ENCODE peak calls at places on chromosomes 2 and 18, in four cellular contexts. K, Y, D and W are unnamed samples.

GRCh38 chr2:41928593-41928992 is 119.2 kb upstream of the PKDCC start:
- DNase-seq in K (no peak), Y (no peak), D (no peak), W (no peak)

GRCh38 chr18:51196811-51197660 is 445 bp downstream of the MEX3C start:
- DNase-seq in K (peak; percentile 39), Y (no peak), D (no peak), W (peak; percentile 6)

GRCh38 chr2:145752091-145752806 is 1232.3 kb upstream of the ZEB2 start:
- DNase-seq in K (peak; percentile 38), Y (peak; percentile 93), D (no peak), W (peak; percentile 61)

GRCh38 chr2:28623582-28624405 is 127.8 kb upstream of the PPP1CB start:
- DNase-seq in K (no peak), Y (no peak), D (no peak), W (no peak)

GRCh38 chr2:6667326-6667725 is 198.4 kb downstream of the CMPK2 start:
- DNase-seq in K (no peak), Y (no peak), D (no peak), W (no peak)

GRCh38 chr2:88038263-88039105 is 17.1 kb downstream of the KRCC1 start:
- DNase-seq in K (no peak), Y (peak; percentile 74), D (no peak), W (no peak)

GRCh38 chr2:21165350-21165749 is 41.6 kb downstream of the TDRD15 start:
- DNase-seq in K (no peak), Y (peak; percentile 42), D (no peak), W (no peak)

GRCh38 chr2:157747695-157748370 is 119.2 kb upstream of the ACVR1C start:
- DNase-seq in K (no peak), Y (no peak), D (peak; percentile 28), W (no peak)

GRCh38 chr2:152706477-152707020 is 10.7 kb downstream of the PRPF40A start:
- DNase-seq in K (no peak), Y (no peak), D (no peak), W (no peak)

GRCh38 chr2:97926936-97927335 is 68.8 kb downstream of the TMEM131 start:
- DNase-seq in K (no peak), Y (no peak), D (no peak), W (no peak)

GRCh38 chr2:224774735-224775134 is 58.6 kb upstream of the CCDC195 start:
- DNase-seq in K (no peak), Y (no peak), D (no peak), W (no peak)

GRCh38 chr18:79582978-79583377 is 96.6 kb upstream of the CTDP1 start:
- DNase-seq in K (no peak), Y (no peak), D (no peak), W (no peak)

GRCh38 chr18:37805773-37806380 is 240.3 kb upstream of the CELF4 start:
- DNase-seq in K (no peak), Y (no peak), D (no peak), W (no peak)

GRCh38 chr2:27830616-27831120 is 59.1 kb downstream of the MRPL33 start:
- DNase-seq in K (no peak), Y (no peak), D (no peak), W (no peak)

GRCh38 chr18:33603434-33603833 is 25.4 kb downstream of the ASXL3 start:
- DNase-seq in K (no peak), Y (no peak), D (no peak), W (no peak)

GRCh38 chr2:215360596-215360995 is 48.7 kb downstream of the ATIC start:
- DNase-seq in K (no peak), Y (no peak), D (no peak), W (no peak)

GRCh38 chr2:70903171-70903570 is 32.5 kb upstream of the ATP6V1B1 start:
- DNase-seq in K (no peak), Y (no peak), D (no peak), W (no peak)

GRCh38 chr2:225165052-225165451 is 122.8 kb upstream of the DOCK10 start:
- DNase-seq in K (no peak), Y (no peak), D (no peak), W (no peak)

GRCh38 chr2:69214898-69215297 is 172.1 kb downstream of the GFPT1 start:
- DNase-seq in K (no peak), Y (peak; percentile 46), D (no peak), W (no peak)

GRCh38 chr2:105329197-105329554 is 359 bp downstream of the TGFBRAP1 start:
- DNase-seq in K (no peak), Y (peak; percentile 22), D (no peak), W (no peak)
- TF ChIP-seq SP1 in K (no peak), Y (no peak), D (no peak), W (no peak)

GRCh38 chr2:86038291-86039081 is 67.2 kb downstream of the POLR1A start:
- DNase-seq in K (no peak), Y (no peak), D (no peak), W (no peak)

GRCh38 chr2:86037795-86038192 is 67.9 kb downstream of the POLR1A start:
- DNase-seq in K (no peak), Y (no peak), D (no peak), W (no peak)

GRCh38 chr2:86037141-86037794 is 68.4 kb downstream of the POLR1A start:
- DNase-seq in K (no peak), Y (no peak), D (no peak), W (no peak)

GRCh38 chr2:86039963-86040655 is 65.6 kb downstream of the POLR1A start:
- DNase-seq in K (no peak), Y (no peak), D (no peak), W (no peak)

DNA sequence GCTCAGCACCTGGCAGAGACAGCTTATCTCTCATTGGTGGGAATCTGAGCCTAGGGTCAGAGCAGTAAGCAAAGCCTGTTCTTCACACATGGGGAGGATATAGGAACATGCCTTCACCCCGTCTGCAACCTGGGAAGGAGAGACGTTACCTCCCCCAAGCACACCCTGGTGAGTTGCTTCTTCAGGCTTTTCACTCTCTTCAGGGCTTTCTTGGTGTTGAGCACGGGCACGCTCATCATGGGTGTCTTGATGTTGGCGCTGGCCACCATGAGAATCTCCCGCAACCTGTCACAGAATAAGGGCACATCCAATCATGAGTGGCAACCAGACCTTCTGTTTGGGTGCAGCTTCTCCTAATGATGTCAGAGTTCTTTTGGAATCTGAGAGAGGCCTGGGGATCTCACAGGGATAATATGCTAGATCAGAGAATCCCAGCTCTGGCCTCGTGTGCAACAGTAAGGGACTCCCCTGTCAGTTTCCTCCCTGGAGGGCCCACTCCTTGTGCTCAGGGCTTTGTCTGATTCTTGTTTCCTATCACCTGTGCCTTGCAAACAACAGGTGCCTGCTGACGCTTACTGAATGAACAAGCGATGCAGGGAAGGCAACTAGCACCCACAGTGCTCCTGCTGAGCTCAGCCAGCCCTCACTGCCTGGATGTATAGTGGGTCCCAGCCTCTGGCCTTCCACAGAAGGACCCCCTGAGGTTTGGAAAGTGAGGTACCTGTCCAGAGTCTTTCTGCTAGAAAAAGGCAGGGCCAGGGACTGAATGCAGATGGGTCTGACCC is 66.3 kb downstream of the POLR1A start:
- DNase-seq in K (no peak), Y (no peak), D (no peak), W (no peak)
- TF ChIP-seq BHLHE40 in K (no peak), Y (no peak), D (no peak), W (no peak)

GRCh38 chr2:233081731-233082221 is 21.6 kb downstream of the INPP5D start:
- DNase-seq in K (no peak), Y (no peak), D (no peak), W (no peak)

GRCh38 chr2:233082934-233083755 is 23.0 kb downstream of the INPP5D start:
- DNase-seq in K (no peak), Y (no peak), D (no peak), W (no peak)

GRCh38 chr2:233083782-233084181 is 23.6 kb downstream of the INPP5D start:
- DNase-seq in K (no peak), Y (no peak), D (no peak), W (no peak)

GRCh38 chr2:233081232-233081730 is 21.1 kb downstream of the INPP5D start:
- DNase-seq in K (no peak), Y (no peak), D (no peak), W (no peak)

GRCh38 chr2:233082222-233082933 is 22.2 kb downstream of the INPP5D start:
- DNase-seq in K (no peak), Y (no peak), D (peak; percentile 95), W (no peak)
- TF ChIP-seq SP1 in K (no peak), Y (no peak), D (peak; percentile 38), W (no peak)

GRCh38 chr2:8121826-8122505 is 559.9 kb upstream of the ID2 start:
- DNase-seq in K (no peak), Y (no peak), D (no peak), W (no peak)
- TF ChIP-seq BHLHE40 in K (no peak), Y (no peak), D (no peak), W (no peak)

GRCh38 chr2:22932288-22932687 is 452.7 kb upstream of the KLHL29 start:
- DNase-seq in K (no peak), Y (no peak), D (no peak), W (no peak)

GRCh38 chr2:22929998-22930397 is 455.0 kb upstream of the KLHL29 start:
- DNase-seq in K (no peak), Y (no peak), D (no peak), W (no peak)

GRCh38 chr2:22930781-22931180 is 454.2 kb upstream of the KLHL29 start:
- DNase-seq in K (no peak), Y (no peak), D (no peak), W (no peak)

GRCh38 chr2:22934789-22935188 is 450.2 kb upstream of the KLHL29 start:
- DNase-seq in K (no peak), Y (no peak), D (no peak), W (no peak)
- TF ChIP-seq SP1 in K (no peak), Y (no peak), D (no peak), W (no peak)

DNA sequence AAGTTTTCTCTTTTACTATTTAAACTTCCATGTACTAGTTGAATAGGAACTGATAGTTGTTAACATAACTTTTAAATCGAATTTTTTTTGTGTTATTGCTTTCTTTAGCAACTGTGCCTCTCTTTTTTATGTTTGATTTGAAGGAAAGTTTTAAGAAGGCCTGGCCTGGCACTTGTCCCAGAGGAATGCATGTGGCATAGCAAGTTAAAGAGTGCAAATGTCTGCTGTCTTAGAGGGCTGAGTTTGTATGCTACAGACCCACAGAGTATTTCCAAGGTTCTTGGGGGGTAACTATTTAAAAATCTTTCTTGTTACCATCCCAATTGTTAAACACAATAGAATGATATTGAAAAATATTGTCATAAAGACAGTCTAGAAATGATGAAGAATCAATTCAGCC is 47.0 kb downstream of the MTCL1 start:
- DNase-seq in K (no peak), Y (no peak), D (no peak), W (no peak)
- TF ChIP-seq BHLHE40 in K (no peak), Y (no peak), D (no peak), W (no peak)

GRCh38 chr2:231563378-231563961 is 29.2 kb upstream of the TEX44 start:
- DNase-seq in K (peak; percentile 81), Y (peak; percentile 34), D (no peak), W (peak; percentile 72)
- TF ChIP-seq SP1 in K (no peak), Y (no peak), D (no peak), W (no peak)

GRCh38 chr2:168798888-168799410 is 3.5 kb upstream of the NOSTRIN start:
- DNase-seq in K (peak; percentile 45), Y (no peak), D (no peak), W (no peak)
- TF ChIP-seq BHLHE40 in K (no peak), Y (no peak), D (no peak), W (no peak)